ENCODE peak calls at places on chromosomes 16 and 17, in four cellular contexts. One of them, this sample, is unnamed.

GRCh38 chr17:63332286-63332685 is 113.8 kb downstream of the CYB561 start:
- DNase-seq in H1: no peak
- DNase-seq in K562: no peak
- DNase-seq in HepG2: no peak
- DNase-seq in this sample: no peak

GRCh38 chr17:34665803-34666763 is 86.7 kb downstream of the TMEM132E start:
- DNase-seq in H1: peak
- DNase-seq in K562: no peak
- DNase-seq in HepG2: no peak
- DNase-seq in this sample: no peak

GRCh38 chr16:20308801-20309590 is 18.3 kb downstream of the GP2 start:
- DNase-seq in H1: no peak
- DNase-seq in K562: no peak
- DNase-seq in HepG2: no peak
- DNase-seq in this sample: no peak

GRCh38 chr16:3838600-3839401 is 41.7 kb downstream of the CREBBP start:
- DNase-seq in H1: no peak
- DNase-seq in K562: no peak
- DNase-seq in HepG2: no peak
- DNase-seq in this sample: no peak

GRCh38 chr17:6959700-6960099 is 36.1 kb upstream of the ALOX12 start:
- DNase-seq in H1: no peak
- DNase-seq in K562: no peak
- DNase-seq in HepG2: no peak
- DNase-seq in this sample: no peak

GRCh38 chr17:16349461-16349860 is 3.8 kb downstream of the CENPV start:
- DNase-seq in H1: no peak
- DNase-seq in K562: no peak
- DNase-seq in HepG2: no peak
- DNase-seq in this sample: no peak

GRCh38 chr16:67256701-67257230 is 8.0 kb downstream of the SLC9A5 start:
- DNase-seq in H1: no peak
- DNase-seq in K562: no peak
- DNase-seq in HepG2: no peak
- DNase-seq in this sample: no peak

GRCh38 chr16:9311303-9311954 is 220.0 kb downstream of the HAPSTR1 start:
- DNase-seq in H1: peak
- DNase-seq in K562: no peak
- DNase-seq in HepG2: no peak
- DNase-seq in this sample: no peak

GRCh38 chr17:31610301-31610910 is 218.9 kb downstream of the RAB11FIP4 start:
- DNase-seq in H1: peak
- DNase-seq in K562: no peak
- DNase-seq in HepG2: no peak
- DNase-seq in this sample: no peak

GRCh38 chr17:50183439-50184001 is 17.7 kb downstream of the SGCA start:
- DNase-seq in H1: no peak
- DNase-seq in K562: no peak
- DNase-seq in HepG2: no peak
- DNase-seq in this sample: no peak

GRCh38 chr17:14699569-14700190 is 398.8 kb downstream of the HS3ST3B1 start:
- DNase-seq in H1: no peak
- DNase-seq in K562: no peak
- DNase-seq in HepG2: peak
- DNase-seq in this sample: no peak

GRCh38 chr17:78882546-78883089 is 20.4 kb downstream of the CEP295NL start:
- DNase-seq in H1: no peak
- DNase-seq in K562: no peak
- DNase-seq in HepG2: no peak
- DNase-seq in this sample: no peak

GRCh38 chr16:82852388-82852998 is 225.7 kb downstream of the CDH13 start:
- DNase-seq in H1: no peak
- DNase-seq in K562: no peak
- DNase-seq in HepG2: no peak
- DNase-seq in this sample: no peak

GRCh38 chr16:85329059-85329812 is 217.0 kb upstream of the CIBAR2 start:
- DNase-seq in H1: no peak
- DNase-seq in K562: peak
- DNase-seq in HepG2: no peak
- DNase-seq in this sample: peak

GRCh38 chr16:75188832-75189477 is 18.0 kb downstream of the CTRB2 start:
- DNase-seq in H1: no peak
- DNase-seq in K562: no peak
- DNase-seq in HepG2: no peak
- DNase-seq in this sample: no peak
- TF ChIP-seq FOSL1 in H1: no peak
- TF ChIP-seq FOSL1 in K562: no peak
- TF ChIP-seq FOSL1 in HepG2: no peak
- TF ChIP-seq FOSL1 in this sample: no peak

DNA sequence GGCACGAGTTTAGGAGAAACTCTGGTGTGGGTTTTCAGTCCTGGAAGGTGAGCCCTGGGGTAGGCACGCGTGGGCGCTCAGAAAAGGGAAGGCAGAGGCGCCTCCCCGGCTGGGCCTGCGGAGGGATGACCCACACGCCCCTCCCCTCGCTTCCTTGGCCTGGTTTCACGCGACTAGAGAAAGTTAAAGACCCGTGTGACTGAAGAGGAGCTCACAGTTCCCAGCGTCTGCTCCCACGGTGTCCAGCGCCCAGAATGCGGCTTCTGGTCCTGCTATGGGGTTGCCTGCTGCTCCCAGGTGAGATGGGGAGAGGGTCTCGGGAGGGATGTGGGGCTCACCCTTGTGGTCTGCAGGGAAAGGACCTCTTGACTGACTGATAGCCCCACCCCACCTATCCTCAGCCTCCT is at the start of gene CD300LG:
- DNase-seq in H1: peak
- DNase-seq in K562: no peak
- DNase-seq in HepG2: no peak
- DNase-seq in this sample: no peak
- TF ChIP-seq FOSL1 in H1: no peak
- TF ChIP-seq FOSL1 in K562: no peak
- TF ChIP-seq FOSL1 in HepG2: no peak
- TF ChIP-seq FOSL1 in this sample: no peak

GRCh38 chr17:21573961-21574610 is 118.2 kb upstream of the KCNJ18 start:
- DNase-seq in H1: no peak
- DNase-seq in K562: no peak
- DNase-seq in HepG2: no peak
- DNase-seq in this sample: no peak
- TF ChIP-seq FOSL1 in H1: no peak
- TF ChIP-seq FOSL1 in K562: no peak
- TF ChIP-seq FOSL1 in HepG2: no peak
- TF ChIP-seq FOSL1 in this sample: no peak

GRCh38 chr16:65180986-65181710 is 59.3 kb upstream of the CDH11 start:
- DNase-seq in H1: no peak
- DNase-seq in K562: no peak
- DNase-seq in HepG2: no peak
- DNase-seq in this sample: no peak

GRCh38 chr16:65185379-65185778 is 63.5 kb upstream of the CDH11 start:
- DNase-seq in H1: no peak
- DNase-seq in K562: no peak
- DNase-seq in HepG2: no peak
- DNase-seq in this sample: no peak
- TF ChIP-seq FOSL1 in H1: no peak
- TF ChIP-seq FOSL1 in K562: no peak
- TF ChIP-seq FOSL1 in HepG2: no peak
- TF ChIP-seq FOSL1 in this sample: no peak